ENCODE peak calls at places on chromosomes 3 and 15, in six cellular contexts. A is psoas muscle, R is body of pancreas, P is breast epithelium, Z is A549, Q is ovary. S is an unnamed sample.

GRCh38 chr3:128549283-128550112 is 56.5 kb upstream of the GATA2 start:
- DNase-seq in A (peak; percentile 79), R (peak; percentile 29), P (peak; percentile 7), Z (no peak), Q (peak; percentile 53), S (peak; percentile 24)

GRCh38 chr3:142213298-142213697 is 12.1 kb downstream of the GK5 start:
- DNase-seq in A (no peak), R (no peak), P (no peak), Z (no peak), Q (no peak), S (no peak)

GRCh38 chr3:40452562-40452875 is 4.6 kb upstream of the RPL14 start:
- DNase-seq in A (no peak), R (no peak), P (no peak), Z (no peak), Q (no peak), S (no peak)

GRCh38 chr3:94647131-94647530 is 584.3 kb downstream of the NSUN3 start:
- DNase-seq in A (no peak), R (no peak), P (no peak), Z (peak; percentile 45), Q (no peak), S (no peak)

GRCh38 chr3:28989646-28990089 is 291.2 kb upstream of the RBMS3 start:
- DNase-seq in A (no peak), R (no peak), P (no peak), Z (no peak), Q (no peak), S (peak; percentile 52)

GRCh38 chr3:40321818-40322217 is 12.3 kb downstream of the EIF1B start:
- DNase-seq in A (no peak), R (no peak), P (no peak), Z (no peak), Q (no peak), S (no peak)

GRCh38 chr3:31704651-31705179 is 172.0 kb downstream of the STT3B start:
- DNase-seq in A (peak; percentile 69), R (peak; percentile 90), P (peak; percentile 75), Z (peak; percentile 51), Q (no peak), S (peak; percentile 40)

GRCh38 chr3:186705882-186706780 is 11.0 kb upstream of the KNG1 start:
- DNase-seq in A (no peak), R (no peak), P (no peak), Z (no peak), Q (no peak), S (no peak)

GRCh38 chr15:65085990-65086679 is 9.6 kb downstream of the KBTBD13 start:
- DNase-seq in A (peak; percentile 55), R (no peak), P (no peak), Z (peak; percentile 64), Q (no peak), S (peak; percentile 15)

GRCh38 chr3:51669241-51670052 is 1.6 kb upstream of the TEX264 start:
- DNase-seq in A (peak; percentile 88), R (peak; percentile 90), P (peak; percentile 92), Z (peak; percentile 85), Q (peak; percentile 86), S (peak; percentile 86)

GRCh38 chr3:24460974-24461373 is 33.7 kb downstream of the THRB start:
- DNase-seq in A (no peak), R (no peak), P (no peak), Z (no peak), Q (no peak), S (no peak)

GRCh38 chr3:38552364-38552763 is 56.2 kb downstream of the EXOG start:
- DNase-seq in A (no peak), R (no peak), P (no peak), Z (no peak), Q (no peak), S (no peak)

GRCh38 chr3:73094127-73094526 is 32.7 kb downstream of the EBLN2 start:
- DNase-seq in A (no peak), R (no peak), P (no peak), Z (peak; percentile 58), Q (no peak), S (no peak)

GRCh38 chr3:158794206-158794605 is 7.6 kb upstream of the MFSD1 start:
- DNase-seq in A (no peak), R (no peak), P (no peak), Z (no peak), Q (no peak), S (no peak)

DNA sequence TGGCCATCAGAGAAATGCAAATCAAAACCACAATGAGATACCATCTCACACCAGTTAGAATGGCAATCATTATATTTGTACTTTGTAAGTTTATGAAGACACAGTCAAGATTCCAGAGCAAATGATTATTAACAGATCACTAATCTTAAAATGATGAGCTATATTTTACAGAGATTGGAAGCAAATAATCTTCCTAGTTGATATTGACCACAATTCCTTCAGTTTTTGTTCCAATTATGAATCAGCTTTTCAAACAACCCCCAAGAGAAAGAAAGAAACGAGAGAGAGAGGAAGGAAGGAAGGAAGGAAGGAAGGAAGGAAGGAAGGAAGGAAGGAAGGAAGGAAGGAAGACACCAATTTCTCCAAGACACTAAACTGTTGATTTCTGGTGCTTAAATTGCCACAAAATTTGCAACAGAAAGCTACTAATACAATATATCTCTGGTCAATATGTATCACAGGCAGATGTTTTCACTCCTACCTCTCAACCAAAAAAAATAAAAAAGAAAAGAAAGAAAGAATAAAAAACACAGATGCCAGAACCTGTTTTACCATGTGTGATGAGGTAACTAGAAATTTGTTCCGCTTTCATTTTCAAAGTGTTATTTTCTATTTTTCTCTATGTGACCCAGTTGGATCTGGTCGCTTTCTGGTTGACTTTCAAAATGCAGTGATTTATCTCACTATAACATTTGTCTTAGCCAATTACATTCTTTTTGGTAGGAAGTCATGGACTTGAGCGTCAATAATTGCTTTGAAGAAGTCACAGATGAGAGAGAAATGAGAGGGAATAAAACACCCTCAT is 1609.6 kb downstream of the SI start:
- DNase-seq in A (no peak), R (no peak), P (no peak), Z (no peak), Q (no peak), S (no peak)
- H3K4me3 ChIP-seq in A (no peak overlapping the region), R (no peak overlapping the region), P (no peak overlapping the region), Z (no peak overlapping the region), Q (no peak overlapping the region), S (no peak overlapping the region)

GRCh38 chr3:149839874-149840273 is 26.9 kb downstream of the RNF13 start:
- DNase-seq in A (no peak), R (no peak), P (no peak), Z (no peak), Q (no peak), S (no peak)

GRCh38 chr3:149845570-149846244 is 32.7 kb downstream of the RNF13 start:
- DNase-seq in A (no peak), R (no peak), P (no peak), Z (no peak), Q (no peak), S (no peak)

GRCh38 chr3:149848238-149848637 is 35.2 kb downstream of the RNF13 start:
- DNase-seq in A (no peak), R (no peak), P (no peak), Z (no peak), Q (no peak), S (no peak)

GRCh38 chr3:149843502-149843901 is 30.5 kb downstream of the RNF13 start:
- DNase-seq in A (no peak), R (no peak), P (no peak), Z (no peak), Q (no peak), S (no peak)

DNA sequence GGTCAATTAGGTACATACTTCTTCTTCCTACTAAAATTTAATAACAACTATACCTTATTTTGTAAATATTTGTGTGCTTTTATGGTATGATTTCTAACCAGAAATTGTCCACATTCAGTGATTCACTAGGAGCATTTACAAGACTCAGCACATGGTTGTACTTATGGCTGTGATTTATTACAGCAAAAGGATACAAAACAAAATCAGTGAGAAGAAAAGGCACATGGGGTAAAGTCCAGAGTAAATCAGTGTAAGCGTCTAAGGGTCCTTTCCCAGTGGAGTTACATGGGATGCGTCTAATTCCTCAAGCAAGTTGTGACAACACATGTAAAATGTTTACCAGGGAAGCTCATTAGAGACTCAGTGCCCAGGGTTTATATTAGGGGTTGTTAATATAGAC is 31.1 kb downstream of the RNF13 start:
- DNase-seq in A (no peak), R (no peak), P (no peak), Z (no peak), Q (no peak), S (no peak)
- H3K27ac ChIP-seq in A (no peak overlapping the region), R (no peak overlapping the region), P (no peak overlapping the region), Z (no peak overlapping the region), Q (no peak overlapping the region), S (no peak overlapping the region)

DNA sequence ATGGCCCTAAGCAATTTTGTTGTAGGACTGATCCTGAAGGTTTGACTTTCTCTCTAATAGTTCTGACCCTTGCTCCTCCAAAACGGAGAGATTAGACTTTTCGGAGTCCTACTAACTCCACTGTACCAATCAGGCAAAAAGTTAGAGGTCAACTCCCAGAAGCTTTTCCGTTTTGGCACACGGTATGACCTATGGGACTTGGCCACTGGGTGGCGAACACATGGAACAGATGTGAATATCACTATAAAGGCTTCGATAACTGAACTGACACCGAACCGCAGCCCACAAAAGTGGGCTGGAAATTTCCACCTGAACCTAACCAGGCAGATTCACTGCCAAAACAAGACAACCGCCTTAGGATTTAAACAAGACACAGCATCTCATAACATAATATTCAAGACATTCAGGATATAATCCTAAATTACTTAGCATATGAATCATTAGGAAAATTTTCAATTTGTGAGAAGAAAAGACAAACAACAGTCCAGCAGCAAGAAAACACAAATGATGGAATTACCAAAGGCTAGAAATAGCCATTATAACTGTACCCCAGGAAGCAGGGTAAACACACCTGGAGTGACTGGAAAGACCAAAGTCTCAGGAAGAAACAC is 12.2 kb upstream of the TM2D3 start:
- DNase-seq in A (no peak), R (no peak), P (no peak), Z (peak; percentile 54), Q (no peak), S (no peak)
- TF ChIP-seq CTCF in A (no peak), R (no peak), P (no peak), Z (peak; percentile 65), Q (no peak), S (peak; percentile 64)

GRCh38 chr3:197002701-197003454 is 26.7 kb downstream of the MELTF start:
- DNase-seq in A (peak; percentile 85), R (peak; percentile 89), P (peak; percentile 68), Z (peak; percentile 64), Q (peak; percentile 86), S (no peak)

GRCh38 chr3:197001106-197001971 is 28.3 kb downstream of the MELTF start:
- DNase-seq in A (peak; percentile 48), R (no peak), P (no peak), Z (no peak), Q (no peak), S (no peak)

GRCh38 chr3:197003461-197004385 is 25.9 kb downstream of the MELTF start:
- DNase-seq in A (peak; percentile 56), R (peak; percentile 43), P (no peak), Z (no peak), Q (peak; percentile 57), S (no peak)

GRCh38 chr3:197000211-197000610 is 29.4 kb downstream of the MELTF start:
- DNase-seq in A (no peak), R (no peak), P (no peak), Z (no peak), Q (no peak), S (no peak)

DNA sequence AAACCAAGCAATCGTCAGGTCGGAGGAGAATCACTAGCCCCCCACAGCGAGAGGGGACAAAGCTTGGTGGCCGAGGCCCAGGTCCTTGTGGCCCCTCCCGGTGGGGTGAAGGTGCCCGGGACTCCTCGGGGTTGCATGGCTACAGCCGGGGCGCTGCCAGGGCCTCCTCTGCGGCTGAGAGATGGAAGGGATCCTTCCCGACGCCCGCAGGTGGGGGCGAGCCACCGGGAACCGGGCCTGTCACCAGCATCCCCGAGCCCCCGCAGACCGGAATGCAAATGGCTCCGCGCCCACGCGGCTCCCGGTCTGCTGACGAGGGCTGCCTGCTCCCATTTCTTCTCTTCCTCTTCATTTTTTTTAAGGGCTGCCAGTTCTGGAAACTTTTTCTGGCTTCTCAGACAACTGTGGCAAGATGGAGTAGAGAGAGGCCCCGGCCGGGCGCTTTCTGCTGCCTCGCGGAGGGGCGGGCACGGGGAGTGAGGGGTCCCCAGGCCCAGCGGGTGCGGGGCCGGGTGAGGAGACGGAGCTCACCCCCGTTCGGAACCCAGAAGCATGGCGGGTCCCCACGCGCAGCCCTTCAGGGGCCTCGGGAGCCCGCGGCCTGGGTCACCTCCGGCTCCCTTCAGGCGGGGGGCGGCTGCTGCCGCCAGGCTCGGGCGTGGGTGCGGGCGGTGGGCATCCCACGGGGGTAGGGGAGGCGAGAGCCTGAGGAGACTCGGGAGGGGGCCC is 27.5 kb downstream of the MELTF start:
- DNase-seq in A (peak; percentile 57), R (no peak), P (no peak), Z (no peak), Q (peak; percentile 62), S (no peak)
- H3K4me3 ChIP-seq in A (peak overlapping the region; percentile 75), R (no peak overlapping the region), P (peak overlapping the region; percentile 78), Z (peak overlapping the region; percentile 54), Q (peak overlapping the region; percentile 56), S (peak overlapping the region; percentile 49)